ENCODE peak calls at places on chromosomes 12 and 14, in eight cellular contexts. N is RWPE2; S is pancreas; J is thoracic aorta; Y is HepG2; C is right lobe of liver; A is right cardiac atrium; F is naive thymus-derived CD4-positive, alpha-beta T cell. G is an unnamed sample.
A peak's percentile ranks its signal among the peaks of the same experiment; 100 is the strongest.

GRCh38 chr14:92582706-92583452 is 69.3 kb downstream of the RIN3 start:
- ATAC-seq in N (no peak), S (no peak), J (no peak), Y (no peak), C (no peak), A (no peak), F (peak; percentile 46), G (no peak)

GRCh38 chr12:52837341-52837741 is 3.2 kb upstream of the KRT79 start:
- ATAC-seq in N (peak; percentile 85), S (no peak), J (no peak), Y (no peak), C (no peak), A (no peak), F (no peak), G (no peak)

GRCh38 chr12:87280356-87280755 is 748.8 kb downstream of the C12orf50 start:
- ATAC-seq in N (no peak), S (no peak), J (no peak), Y (no peak), C (no peak), A (no peak), F (no peak), G (no peak)

GRCh38 chr12:14588571-14588970 is 20.9 kb upstream of the PLBD1 start:
- ATAC-seq in N (no peak), S (no peak), J (no peak), Y (peak; percentile 63), C (no peak), A (no peak), F (no peak), G (no peak)

GRCh38 chr14:52069617-52070431 is 965 bp upstream of the NID2 start:
- ATAC-seq in N (no peak), S (peak; percentile 33), J (peak; percentile 18), Y (peak; percentile 51), C (peak; percentile 35), A (peak; percentile 64), F (no peak), G (peak; percentile 52)

GRCh38 chr12:50043308-50043707 is 14.1 kb upstream of the ASIC1 start:
- ATAC-seq in N (no peak), S (no peak), J (no peak), Y (no peak), C (no peak), A (no peak), F (no peak), G (no peak)

GRCh38 chr14:94396628-94397210 is 8.3 kb upstream of the SERPINA1 start:
- ATAC-seq in N (no peak), S (no peak), J (no peak), Y (no peak), C (no peak), A (no peak), F (no peak), G (no peak)

GRCh38 chr14:69505338-69506240 is 21.1 kb downstream of the PLEKHD1 start:
- ATAC-seq in N (peak; percentile 20), S (no peak), J (no peak), Y (peak; percentile 64), C (no peak), A (no peak), F (no peak), G (no peak)

GRCh38 chr12:96571101-96571862 is 81.9 kb downstream of the CFAP54 start:
- ATAC-seq in N (no peak), S (no peak), J (no peak), Y (no peak), C (no peak), A (no peak), F (peak; percentile 54), G (no peak)

GRCh38 chr12:24488091-24488596 is 460.8 kb downstream of the BCAT1 start:
- ATAC-seq in N (peak; percentile 41), S (no peak), J (no peak), Y (no peak), C (peak; percentile 68), A (no peak), F (no peak), G (peak; percentile 87)

GRCh38 chr12:70560671-70561070 is 76.6 kb downstream of the PTPRB start:
- ATAC-seq in N (no peak), S (no peak), J (no peak), Y (no peak), C (no peak), A (no peak), F (no peak), G (no peak)

GRCh38 chr12:54215990-54216579 is 27.3 kb upstream of the SMUG1 start:
- ATAC-seq in N (no peak), S (no peak), J (no peak), Y (no peak), C (no peak), A (peak; percentile 0), F (no peak), G (no peak)

GRCh38 chr14:74035556-74035955 is 16.4 kb downstream of the BBOF1 start:
- ATAC-seq in N (peak; percentile 50), S (no peak), J (no peak), Y (no peak), C (no peak), A (no peak), F (no peak), G (no peak)

GRCh38 chr12:85363382-85364190 is 83.6 kb downstream of the ALX1 start:
- ATAC-seq in N (no peak), S (no peak), J (no peak), Y (no peak), C (peak; percentile 47), A (peak; percentile 79), F (no peak), G (no peak)

GRCh38 chr12:64445490-64445889 is 6.4 kb upstream of the TBK1 start:
- ATAC-seq in N (no peak), S (no peak), J (no peak), Y (no peak), C (no peak), A (no peak), F (no peak), G (no peak)

GRCh38 chr12:94149781-94150482 is 1.6 kb downstream of the PLXNC1 start:
- ATAC-seq in N (no peak), S (peak; percentile 31), J (no peak), Y (peak; percentile 45), C (peak; percentile 2), A (peak; percentile 40), F (peak; percentile 2), G (peak; percentile 34)

GRCh38 chr12:9340422-9341259 is 132.4 kb upstream of the PZP start:
- ATAC-seq in N (peak; percentile 50), S (no peak), J (no peak), Y (no peak), C (no peak), A (no peak), F (peak; percentile 31), G (no peak)

GRCh38 chr14:48005986-48006385 is 330.6 kb upstream of the MDGA2 start:
- ATAC-seq in N (no peak), S (no peak), J (no peak), Y (no peak), C (no peak), A (no peak), F (no peak), G (no peak)

DNA sequence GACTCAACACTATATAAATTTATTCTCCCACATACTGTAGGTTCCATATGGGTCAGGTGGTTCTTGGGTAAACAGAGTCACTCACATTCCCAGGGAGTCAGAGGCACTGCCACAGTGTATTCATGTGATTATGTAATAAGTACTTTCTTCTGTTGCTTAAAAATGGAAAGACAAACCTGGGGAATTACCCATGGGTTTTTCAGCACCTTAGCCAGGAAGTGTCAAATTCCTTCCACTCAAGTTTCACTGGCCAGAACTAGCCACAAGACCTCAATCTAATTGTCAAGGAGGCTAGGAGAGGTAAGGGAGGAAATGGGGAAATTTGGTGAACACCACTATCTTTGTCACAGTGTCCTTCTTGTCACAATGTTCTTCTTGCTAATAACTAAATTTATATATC is 333.2 kb upstream of the MDGA2 start:
- ATAC-seq in N (no peak), S (no peak), J (no peak), Y (no peak), C (no peak), A (no peak), F (no peak), G (no peak)
- H3K27me3 ChIP-seq in N (peaks cover 38% of the 10 kb centered on the region), S (no peaks in the 10 kb centered on the region), J (no peaks in the 10 kb centered on the region), Y (no peaks in the 10 kb centered on the region), C (no peaks in the 10 kb centered on the region), A (no peaks in the 10 kb centered on the region), F (no peaks in the 10 kb centered on the region), G (no peaks in the 10 kb centered on the region)

DNA sequence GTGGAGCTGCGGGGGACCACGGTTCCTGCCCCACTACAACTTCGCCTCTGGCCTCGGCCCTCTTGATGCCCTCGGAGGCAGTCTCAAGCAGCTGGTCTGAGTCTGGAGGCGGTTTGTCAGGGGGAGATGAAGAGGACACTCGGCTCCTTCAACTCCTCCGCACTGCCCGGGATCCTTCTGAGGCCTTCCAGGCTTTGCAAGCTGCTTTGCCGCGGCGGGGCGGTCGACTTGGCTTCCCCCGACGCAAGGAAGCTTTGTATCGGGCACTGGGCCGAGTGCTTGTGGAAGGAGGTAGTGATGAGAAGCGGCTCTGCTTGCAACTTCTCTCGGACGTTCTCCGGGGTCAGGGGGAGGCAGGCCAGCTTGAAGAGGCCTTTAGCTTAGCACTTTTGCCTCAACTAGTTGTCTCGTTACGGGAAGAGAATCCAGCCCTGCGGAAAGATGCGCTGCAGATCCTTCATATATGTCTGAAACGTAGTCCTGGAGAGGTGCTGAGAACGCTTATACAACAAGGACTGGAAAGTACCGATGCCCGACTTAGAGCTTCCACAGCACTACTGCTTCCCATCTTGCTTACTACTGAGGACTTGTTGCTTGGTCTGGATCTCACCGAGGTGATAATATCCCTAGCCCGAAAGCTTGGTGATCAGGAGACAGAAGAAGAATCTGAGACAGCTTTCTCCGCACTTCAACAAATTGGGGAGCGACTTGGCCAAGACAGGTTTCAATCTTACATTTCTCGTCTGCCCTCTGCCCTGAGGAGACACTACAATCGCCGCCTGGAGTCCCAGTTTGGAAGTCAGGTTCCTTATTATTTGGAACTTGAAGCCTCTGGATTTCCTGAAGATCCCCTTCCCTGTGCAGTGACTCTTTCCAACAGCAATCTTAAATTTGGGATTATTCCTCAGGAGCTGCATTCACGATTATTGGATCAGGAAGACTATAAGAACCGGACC is 861 bp downstream of the TOGARAM1 start:
- ATAC-seq in N (peak; percentile 3), S (peak; percentile 21), J (no peak), Y (peak; percentile 5), C (peak; percentile 2), A (peak; percentile 27), F (no peak), G (peak; percentile 8)
- H3K4me1 ChIP-seq in N (peaks cover 17% of the 10 kb centered on the region), S (peaks cover 43% of the 10 kb centered on the region), J (peaks cover 44% of the 10 kb centered on the region), Y (peaks cover 44% of the 10 kb centered on the region), C (peaks cover 45% of the 10 kb centered on the region), A (no peaks in the 10 kb centered on the region), F (peaks cover 35% of the 10 kb centered on the region), G (peaks cover 77% of the 10 kb centered on the region)

DNA sequence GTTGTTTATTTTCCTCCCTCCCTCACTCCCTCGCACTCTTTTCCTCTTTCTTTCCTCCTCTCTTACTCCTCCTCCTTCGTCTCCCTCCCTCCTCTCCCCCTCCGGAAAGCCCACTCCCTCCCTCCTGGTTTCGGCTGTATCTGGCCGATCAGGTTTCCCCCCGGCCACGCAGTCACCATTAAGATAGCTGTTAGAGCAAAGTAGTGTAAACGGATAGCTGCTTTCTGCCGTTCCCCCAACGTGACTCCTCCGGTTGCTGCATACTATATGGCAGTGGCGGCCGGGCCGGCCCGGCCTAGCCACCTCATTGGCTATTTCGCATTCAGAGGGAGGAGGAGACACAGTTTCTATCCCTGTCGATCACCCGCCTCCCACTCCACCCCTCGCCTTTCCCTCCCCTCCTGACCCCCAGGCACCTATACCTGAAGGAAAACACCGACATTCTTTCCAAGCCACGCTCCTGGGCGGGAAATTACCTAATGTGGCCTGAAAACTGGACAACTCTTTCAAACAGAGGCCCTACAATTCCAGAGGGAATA is at the start of gene SIX4:
- ATAC-seq in N (peak; percentile 86), S (peak; percentile 77), J (peak; percentile 77), Y (peak; percentile 73), C (peak; percentile 77), A (peak; percentile 92), F (peak; percentile 33), G (peak; percentile 79)
- H3K27me3 ChIP-seq in N (no peaks in the 10 kb centered on the region), S (no peaks in the 10 kb centered on the region), J (no peaks in the 10 kb centered on the region), Y (no peaks in the 10 kb centered on the region), C (no peaks in the 10 kb centered on the region), A (no peaks in the 10 kb centered on the region), F (peaks cover 27% of the 10 kb centered on the region), G (peaks cover 30% of the 10 kb centered on the region)

GRCh38 chr12:12718853-12719252 is 1.7 kb downstream of the CDKN1B start:
- ATAC-seq in N (no peak), S (no peak), J (no peak), Y (no peak), C (no peak), A (no peak), F (no peak), G (no peak)
- H3K4me1 ChIP-seq in N (peaks cover 30% of the 10 kb centered on the region), S (peaks cover 48% of the 10 kb centered on the region), J (peaks cover 67% of the 10 kb centered on the region), Y (peaks cover 50% of the 10 kb centered on the region), C (peaks cover 47% of the 10 kb centered on the region), A (peaks cover 4% of the 10 kb centered on the region), F (peaks cover 25% of the 10 kb centered on the region), G (peaks cover 5% of the 10 kb centered on the region)